ENCODE peak calls at places on chromosomes 3 and 15, in four cellular contexts. N is GM12878, G is HepG2, O is H1. S is an unnamed sample.

GRCh38 chr3:28595364-28595763 is 246.7 kb upstream of the AZI2 start:
- DNase-seq in N (no peak), G (no peak), O (no peak), S (no peak)

GRCh38 chr3:120566243-120566980 is 29.7 kb upstream of the NDUFB4 start:
- DNase-seq in N (no peak), G (no peak), O (no peak), S (no peak)

GRCh38 chr15:61327019-61327631 is 98.0 kb upstream of the RORA start:
- DNase-seq in N (peak; percentile 20), G (no peak), O (no peak), S (no peak)

GRCh38 chr3:133269393-133269792 is 130.5 kb upstream of the BFSP2 start:
- DNase-seq in N (no peak), G (no peak), O (no peak), S (no peak)

GRCh38 chr15:39741258-39741657 is 41.4 kb downstream of the FSIP1 start:
- DNase-seq in N (no peak), G (no peak), O (no peak), S (no peak)

GRCh38 chr3:22103423-22103822 is 352.4 kb upstream of the ZNF385D start:
- DNase-seq in N (no peak), G (no peak), O (no peak), S (no peak)

GRCh38 chr3:114874447-114874846 is 272.6 kb downstream of the ZBTB20 start:
- DNase-seq in N (no peak), G (no peak), O (no peak), S (no peak)

GRCh38 chr3:170496026-170496867 is 77.6 kb downstream of the CLDN11 start:
- DNase-seq in N (no peak), G (no peak), O (no peak), S (peak; percentile 25)

GRCh38 chr3:141076821-141077571 is 25.8 kb downstream of the SPSB4 start:
- DNase-seq in N (no peak), G (no peak), O (no peak), S (no peak)

GRCh38 chr3:27467545-27467944 is 16.6 kb downstream of the SLC4A7 start:
- DNase-seq in N (no peak), G (peak; percentile 28), O (no peak), S (peak; percentile 18)

GRCh38 chr3:21795152-21795837 is 44.3 kb upstream of the ZNF385D start:
- DNase-seq in N (no peak), G (no peak), O (no peak), S (no peak)

GRCh38 chr3:159853506-159853864 is 135.2 kb upstream of the IL12A start:
- DNase-seq in N (no peak), G (no peak), O (no peak), S (no peak)

GRCh38 chr3:167895178-167895577 is 159.7 kb downstream of the SERPINI1 start:
- DNase-seq in N (no peak), G (no peak), O (no peak), S (no peak)

GRCh38 chr15:35444557-35445204 is 101.3 kb downstream of the DPH6 start:
- DNase-seq in N (peak; percentile 11), G (peak; percentile 37), O (no peak), S (peak; percentile 28)

GRCh38 chr15:86236721-86237121 is 157.1 kb downstream of the AGBL1 start:
- DNase-seq in N (no peak), G (no peak), O (peak; percentile 70), S (no peak)

GRCh38 chr3:185327052-185327451 is 35.9 kb upstream of the MAP3K13 start:
- DNase-seq in N (no peak), G (no peak), O (no peak), S (no peak)

GRCh38 chr3:153285194-153285641 is 123.2 kb downstream of the RAP2B start:
- DNase-seq in N (no peak), G (no peak), O (no peak), S (peak; percentile 39)

GRCh38 chr3:149552700-149553099 is 78.2 kb downstream of the TM4SF4 start:
- DNase-seq in N (no peak), G (no peak), O (no peak), S (no peak)

GRCh38 chr3:71154846-71155245 is 428.7 kb downstream of the FOXP1 start:
- DNase-seq in N (no peak), G (no peak), O (no peak), S (no peak)

GRCh38 chr15:65551183-65551582 is 20.9 kb downstream of the HACD3 start:
- DNase-seq in N (no peak), G (no peak), O (no peak), S (peak; percentile 38)

GRCh38 chr3:43411429-43411828 is 125.1 kb downstream of the SNRK start:
- DNase-seq in N (no peak), G (no peak), O (no peak), S (no peak)

GRCh38 chr3:5197470-5198312 is 10.2 kb downstream of the EDEM1 start:
- DNase-seq in N (peak; percentile 83), G (no peak), O (no peak), S (peak; percentile 30)

GRCh38 chr3:126304704-126305103 is 52.5 kb downstream of the KLF15 start:
- DNase-seq in N (no peak), G (no peak), O (no peak), S (no peak)

GRCh38 chr3:167491626-167492025 is 17.8 kb upstream of the SERPINI2 start:
- DNase-seq in N (no peak), G (no peak), O (no peak), S (no peak)

GRCh38 chr3:149414557-149415231 is 37.2 kb upstream of the TM4SF1 start:
- DNase-seq in N (no peak), G (peak; percentile 94), O (no peak), S (no peak)

GRCh38 chr15:73822998-73823397 is 50.4 kb upstream of the TBC1D21 start:
- DNase-seq in N (no peak), G (no peak), O (no peak), S (no peak)

GRCh38 chr15:41653760-41654159 is 6.4 kb upstream of the MGA start:
- DNase-seq in N (no peak), G (no peak), O (no peak), S (no peak)

GRCh38 chr15:41659190-41659589 is 1.0 kb upstream of the MGA start:
- DNase-seq in N (no peak), G (no peak), O (no peak), S (no peak)

GRCh38 chr15:41658689-41659088 is 1.5 kb upstream of the MGA start:
- DNase-seq in N (no peak), G (no peak), O (no peak), S (no peak)

GRCh38 chr15:41656188-41656587 is 4.0 kb upstream of the MGA start:
- DNase-seq in N (no peak), G (no peak), O (no peak), S (no peak)

DNA sequence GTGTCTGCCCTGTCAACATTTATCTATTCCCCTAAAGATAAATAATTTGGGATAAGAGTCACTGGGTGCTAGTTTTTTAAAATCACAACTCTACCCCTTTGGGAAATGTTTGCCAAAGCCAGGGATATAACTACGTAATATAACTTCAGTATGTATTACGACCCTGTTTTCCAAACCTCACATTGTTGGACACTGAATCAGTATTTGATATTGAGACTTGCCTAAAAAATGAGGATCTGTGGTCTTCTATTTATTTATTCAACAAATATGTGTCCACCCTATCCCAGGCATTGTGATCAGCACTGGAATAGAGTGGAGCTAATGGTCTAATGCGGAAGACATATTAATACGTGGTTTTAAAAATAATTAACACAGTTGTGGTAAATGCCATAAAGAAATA is 4.5 kb upstream of the MGA start:
- DNase-seq in N (no peak), G (no peak), O (no peak), S (no peak)
- TF ChIP-seq CREB1 in N (no peak), G (no peak), O (no peak), S (no peak)

GRCh38 chr15:41866263-41866703 is 27.6 kb downstream of the SPTBN5 start:
- DNase-seq in N (no peak), G (peak; percentile 31), O (no peak), S (peak; percentile 26)
- TF ChIP-seq YY1 in N (no peak), G (no peak), O (no peak), S (no peak)

GRCh38 chr3:3365716-3366115 is 186.2 kb upstream of the CRBN start:
- DNase-seq in N (no peak), G (no peak), O (no peak), S (no peak)

GRCh38 chr3:3368336-3368735 is 188.8 kb upstream of the CRBN start:
- DNase-seq in N (no peak), G (no peak), O (no peak), S (no peak)

DNA sequence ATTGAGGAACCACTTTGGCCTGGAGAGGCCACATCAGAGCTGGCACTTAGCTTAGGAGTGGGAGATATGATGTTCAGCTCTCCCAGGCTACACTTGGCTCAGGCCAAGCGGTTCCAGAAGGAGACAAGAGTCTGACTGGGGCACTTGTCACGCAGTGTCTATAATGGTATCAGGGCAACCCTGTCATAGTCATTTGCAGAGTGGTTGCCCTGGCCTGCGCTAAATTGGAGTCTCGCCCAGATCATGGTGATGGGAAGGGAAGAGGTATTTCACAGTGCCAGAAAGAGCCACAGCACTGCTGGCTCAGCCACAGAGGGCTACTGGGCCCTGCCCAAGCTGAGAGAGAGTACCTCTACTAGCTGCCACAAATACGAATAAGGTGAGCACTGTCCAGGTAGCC is 186.9 kb upstream of the CRBN start:
- DNase-seq in N (no peak), G (no peak), O (no peak), S (no peak)
- TF ChIP-seq CREB1 in N (no peak), G (no peak), O (no peak), S (no peak)

GRCh38 chr3:40972350-40972749 is 227.0 kb upstream of the CTNNB1 start:
- DNase-seq in N (no peak), G (no peak), O (no peak), S (no peak)

GRCh38 chr3:40973141-40973540 is 226.2 kb upstream of the CTNNB1 start:
- DNase-seq in N (no peak), G (no peak), O (no peak), S (no peak)

GRCh38 chr3:40970067-40970466 is 229.2 kb upstream of the CTNNB1 start:
- DNase-seq in N (no peak), G (no peak), O (no peak), S (no peak)

GRCh38 chr3:40969341-40969740 is 230.0 kb upstream of the CTNNB1 start:
- DNase-seq in N (no peak), G (no peak), O (no peak), S (no peak)

DNA sequence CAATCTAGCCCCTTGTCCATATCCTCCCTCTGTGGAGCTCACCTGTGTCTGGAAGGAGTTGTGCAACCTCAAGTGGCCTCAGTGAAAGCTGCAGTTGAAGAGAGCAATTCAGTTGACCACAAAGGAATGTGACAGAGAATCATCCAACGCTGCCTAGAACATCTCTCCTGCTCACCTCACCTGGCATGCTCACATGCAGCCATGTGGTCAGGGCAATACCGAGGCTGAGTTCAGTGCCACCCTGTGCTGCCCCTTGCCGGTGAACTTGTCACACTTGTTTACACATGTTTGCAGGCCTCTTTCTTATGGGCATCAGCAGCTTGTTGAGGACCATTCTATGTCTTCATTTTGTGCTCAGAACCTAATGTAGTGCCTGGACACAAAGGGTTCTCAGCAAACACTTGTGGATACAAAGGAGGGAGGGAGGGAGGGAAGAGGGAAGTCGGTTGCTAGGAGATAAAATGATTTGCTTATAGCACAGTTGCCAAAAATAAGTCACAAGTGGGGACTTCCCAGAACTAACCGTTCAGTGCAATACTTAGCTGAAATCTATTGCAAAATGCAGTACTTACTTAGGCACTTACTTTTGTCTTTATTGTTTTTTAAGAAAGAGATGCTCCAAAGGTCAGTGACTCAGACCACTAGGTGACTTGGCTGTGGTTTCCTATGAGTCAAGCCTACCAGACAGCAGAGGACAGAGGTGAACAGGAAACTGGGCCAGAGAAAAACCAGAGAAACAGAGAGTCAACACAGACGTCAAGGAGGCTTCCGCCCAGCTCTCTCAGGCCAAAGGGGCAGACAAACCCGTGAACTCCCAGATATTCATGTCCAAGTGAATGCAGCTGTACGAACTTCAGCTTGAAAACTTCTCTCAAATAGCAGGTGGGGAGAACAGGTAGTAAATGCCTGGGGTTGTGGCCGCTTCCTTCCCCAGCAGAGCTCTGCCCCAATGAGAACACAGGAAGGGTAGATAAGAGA is 227.8 kb upstream of the CTNNB1 start:
- DNase-seq in N (peak; percentile 93), G (peak; percentile 53), O (no peak), S (no peak)
- TF ChIP-seq YY1 in N (peak; percentile 24), G (no peak), O (no peak), S (no peak)

S was measured in K562.